ENCODE peak calls at places on chromosome 10, in seven cellular contexts. Q is fibroblast of the aortic adventitia, W is OCI-LY7, B is transverse colon, D is suprapubic skin, C is osteocyte, J is fibroblast of mammary gland. L is an unnamed sample.

GRCh38 chr10:97574374-97575100 is 2.0 kb downstream of the ANKRD2 start:
- DNase-seq in D (no peak), Q (peak; percentile 58), C (peak; percentile 91), J (peak; percentile 42), W (no peak), B (peak; percentile 52), L (peak; percentile 94)

GRCh38 chr10:5447611-5448071 is 35.3 kb downstream of the NET1 start:
- DNase-seq in B (no peak), Q (peak; percentile 36), W (peak; percentile 42), C (no peak), D (no peak), J (no peak), L (no peak)

GRCh38 chr10:21475393-21475792 is 50.1 kb downstream of the SKIDA1 start:
- DNase-seq in Q (no peak), W (no peak), C (no peak), D (no peak), J (no peak), B (no peak), L (no peak)

GRCh38 chr10:3902054-3902808 is 117.2 kb upstream of the KLF6 start:
- DNase-seq in B (peak; percentile 57), J (peak; percentile 63), Q (no peak), C (no peak), W (peak; percentile 11), D (no peak), L (no peak)

GRCh38 chr10:11472158-11472753 is 139.2 kb downstream of the USP6NL start:
- DNase-seq in W (peak; percentile 73), C (no peak), B (peak; percentile 58), J (peak; percentile 58), Q (peak; percentile 59), D (no peak), L (peak; percentile 52)

GRCh38 chr10:122487231-122487765 is 25.9 kb downstream of the HTRA1 start:
- DNase-seq in J (no peak), B (peak; percentile 51), Q (no peak), C (no peak), W (no peak), D (no peak), L (peak; percentile 36)

GRCh38 chr10:106609867-106610266 is 554.6 kb downstream of the SORCS1 start:
- DNase-seq in J (peak; percentile 22), W (no peak), C (no peak), D (no peak), B (no peak), Q (no peak), L (no peak)

GRCh38 chr10:107546239-107546638 is 381.7 kb upstream of the SORCS1 start:
- DNase-seq in C (no peak), Q (peak; percentile 33), J (peak; percentile 79), D (no peak), W (no peak), B (no peak), L (no peak)

GRCh38 chr10:20240643-20241042 is 424.4 kb downstream of the PLXDC2 start:
- DNase-seq in Q (no peak), W (no peak), B (no peak), J (no peak), D (no peak), C (no peak), L (no peak)

GRCh38 chr10:101782811-101783735 is at the start of gene NPM3:
- DNase-seq in W (peak; percentile 90), D (peak; percentile 89), B (peak; percentile 86), Q (peak; percentile 67), C (peak; percentile 93), J (peak; percentile 66), L (peak; percentile 85)

GRCh38 chr10:108735380-108735779 is 1187.9 kb downstream of the XPNPEP1 start:
- DNase-seq in C (no peak), D (no peak), Q (peak; percentile 40), B (no peak), W (no peak), J (peak; percentile 59), L (no peak)

GRCh38 chr10:72250666-72251065 is 23.1 kb upstream of the DDIT4 start:
- DNase-seq in W (no peak), J (peak; percentile 86), B (peak; percentile 38), Q (peak; percentile 89), D (no peak), C (no peak), L (peak; percentile 38)

GRCh38 chr10:67079126-67079525 is 153.3 kb downstream of the LRRTM3 start:
- DNase-seq in D (no peak), W (no peak), Q (no peak), B (no peak), J (no peak), C (no peak), L (no peak)

GRCh38 chr10:24494777-24495176 is 228.9 kb downstream of the ARHGAP21 start:
- DNase-seq in Q (no peak), D (no peak), J (no peak), C (no peak), W (no peak), B (no peak), L (no peak)

GRCh38 chr10:119190353-119190752 is 11.7 kb upstream of the PRDX3 start:
- DNase-seq in D (no peak), Q (peak; percentile 96), C (no peak), B (no peak), W (no peak), J (peak; percentile 97), L (no peak)

GRCh38 chr10:17287151-17287550 is 59.1 kb downstream of the VIM start:
- DNase-seq in W (no peak), J (no peak), Q (no peak), B (no peak), D (no peak), C (no peak), L (no peak)

GRCh38 chr10:133325392-133325760 is 11.3 kb downstream of the CALY start:
- DNase-seq in J (no peak), B (no peak), Q (no peak), W (no peak), C (peak; percentile 85), D (no peak), L (peak; percentile 12)

GRCh38 chr10:105149371-105149871 is 508.3 kb downstream of the SORCS3 start:
- DNase-seq in B (no peak), J (peak; percentile 1), W (no peak), Q (peak; percentile 55), C (no peak), D (no peak), L (no peak)

GRCh38 chr10:71823356-71823755 is 27.7 kb downstream of the PSAP start:
- DNase-seq in J (no peak), D (no peak), W (no peak), B (no peak), C (no peak), Q (no peak), L (no peak)

DNA sequence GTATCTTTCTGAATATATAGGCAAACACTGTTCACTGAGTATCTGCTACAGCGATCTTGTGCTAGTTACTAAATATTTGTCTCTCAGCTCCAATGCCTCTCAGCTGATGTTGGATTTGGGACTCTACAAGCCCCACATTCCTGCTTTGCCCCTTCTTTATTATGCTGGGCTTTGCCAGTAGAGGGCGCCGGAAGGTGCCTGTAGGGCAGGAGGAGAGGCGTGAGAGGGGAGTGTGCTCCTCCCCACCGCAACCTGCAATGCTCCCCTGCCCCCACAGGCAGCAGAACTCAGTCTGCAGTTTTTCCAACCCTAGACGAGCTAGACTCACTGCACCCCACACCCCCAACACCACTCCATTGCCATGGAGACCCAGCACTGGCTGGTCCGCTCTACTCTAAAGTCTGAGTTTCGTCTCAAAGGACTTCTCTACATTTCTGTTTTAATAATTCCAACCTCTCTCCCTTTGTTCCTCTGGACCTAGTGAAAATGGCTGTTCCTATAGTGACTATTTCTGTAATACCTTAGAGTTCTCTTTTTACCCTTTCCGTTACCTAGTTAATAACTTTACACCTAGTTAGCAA is 337.6 kb downstream of the CCSER2 start:
- DNase-seq in C (no peak), W (peak; percentile 49), J (no peak), B (peak; percentile 11), Q (no peak), D (no peak), L (peak; percentile 15)
- TF ChIP-seq CTCF in C (no peak), W (peak; percentile 86), J (peak; percentile 3), B (peak; percentile 39), Q (no peak), D (no peak), L (peak; percentile 42)

GRCh38 chr10:75097666-75098285 is 13.7 kb upstream of the SAMD8 start:
- DNase-seq in Q (peak; percentile 33), B (no peak), J (peak; percentile 31), D (peak; percentile 48), W (peak; percentile 14), C (no peak), L (no peak)
- TF ChIP-seq CTCF in Q (peak; percentile 39), B (no peak), J (peak; percentile 41), D (no peak), W (peak; percentile 33), C (peak; percentile 31), L (no peak)

DNA sequence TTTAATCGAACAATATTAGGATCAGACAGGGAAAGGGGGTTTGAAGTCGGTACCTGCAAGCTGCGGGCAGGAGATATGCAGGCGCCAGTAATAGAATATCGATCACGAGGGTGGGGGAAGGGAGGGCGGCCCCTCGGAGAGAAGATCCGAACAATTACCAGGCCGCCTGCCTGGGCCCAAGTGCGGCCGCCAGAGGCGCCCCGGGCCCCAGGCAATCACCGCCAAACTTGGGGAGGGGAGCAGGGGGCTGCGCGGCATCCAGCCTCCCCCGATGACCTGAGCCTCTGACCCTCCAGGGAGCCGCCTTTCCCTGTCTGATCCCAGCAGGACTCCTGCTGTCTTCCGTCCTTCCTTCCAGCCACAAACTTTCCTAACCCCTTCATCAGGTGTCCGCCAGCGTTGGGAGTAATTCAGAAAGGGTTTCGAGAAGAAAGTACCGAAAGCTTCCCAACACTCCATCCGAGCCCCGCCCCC is 1.1 kb downstream of the NKX1-2 start:
- DNase-seq in W (no peak), J (no peak), B (no peak), D (no peak), C (no peak), Q (no peak), L (no peak)
- TF ChIP-seq CTCF in W (no peak), J (no peak), B (no peak), D (no peak), C (no peak), Q (no peak), L (no peak)

DNA sequence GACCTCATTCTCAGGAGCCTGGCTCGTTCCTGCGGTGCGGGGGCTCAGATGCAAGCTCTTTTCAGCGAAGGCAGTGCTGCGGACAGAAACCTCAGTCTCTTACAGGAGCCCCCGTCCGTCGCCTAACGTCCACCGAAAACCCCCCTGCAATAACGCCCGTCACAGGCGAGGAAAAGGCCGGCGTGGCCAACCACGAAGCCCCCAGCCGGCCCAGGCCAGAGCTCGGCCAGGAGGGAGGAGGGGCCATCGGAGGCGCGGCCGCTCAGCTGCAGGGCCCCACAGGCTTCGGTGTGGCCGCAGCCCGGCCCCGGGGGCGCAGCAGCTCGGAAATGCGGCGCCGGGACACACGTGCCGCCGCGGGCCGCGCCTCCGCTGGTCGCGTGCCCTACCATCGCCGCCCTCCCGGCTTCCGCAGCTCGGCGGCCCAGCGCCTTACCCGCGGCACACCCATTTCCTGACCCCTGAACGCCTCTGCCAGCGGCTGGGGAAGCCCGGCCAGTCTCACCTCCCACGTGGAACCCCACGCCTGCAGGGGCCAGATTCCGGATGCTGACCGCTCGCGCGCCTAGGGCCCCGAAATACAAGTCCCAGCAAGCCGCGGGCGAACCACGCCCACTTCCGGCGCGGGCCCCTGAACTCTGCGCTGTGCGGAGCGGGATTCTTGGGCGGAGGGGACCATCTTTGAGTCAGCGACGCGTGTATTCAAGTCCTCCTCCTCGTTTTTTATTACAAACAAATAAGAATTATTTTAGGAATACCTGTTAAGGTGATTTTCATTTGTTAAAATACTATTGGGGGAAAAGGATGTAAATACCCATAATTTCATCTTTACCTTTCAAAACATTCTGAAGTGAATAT is at the start of gene ZNF239:
- DNase-seq in W (no peak), J (peak; percentile 86), C (peak; percentile 94), B (peak; percentile 89), D (peak; percentile 93), Q (peak; percentile 89), L (peak; percentile 86)
- TF ChIP-seq CTCF in W (no peak), J (no peak), C (no peak), B (no peak), D (no peak), Q (no peak), L (no peak)

GRCh38 chr10:29841724-29842649 is 207.2 kb upstream of the SVIL start:
- DNase-seq in Q (no peak), B (peak; percentile 47), C (peak; percentile 86), W (no peak), D (no peak), J (no peak), L (peak; percentile 72)
- TF ChIP-seq CTCF in Q (no peak), B (no peak), C (no peak), W (no peak), D (no peak), J (no peak), L (no peak)

L was measured in thyroid gland.